ENCODE peak calls at places on chromosomes 4 and X, in nine cellular contexts. K, L, S, Z, O, V, P, U and B are unnamed samples. For H3K9me3, the result is how much of the 10 kb centered on the place peaks cover.

GRCh38 chr4:48570646-48571220 is 80.7 kb downstream of the ZAR1 start:
- DNase-seq in V (no peak), K (no peak), U (no peak), P (peak), S (peak), L (no peak), O (no peak), Z (no peak), B (no peak)

GRCh38 chr4:27714073-27714472 is 853.4 kb downstream of the STIM2 start:
- DNase-seq in Z (no peak), U (no peak), V (no peak), P (no peak), L (no peak), S (peak), O (no peak), K (no peak), B (no peak)

GRCh38 chr4:124427095-124427767 is 285.3 kb downstream of the ANKRD50 start:
- DNase-seq in L (no peak), S (no peak), O (no peak), U (no peak), K (no peak), V (no peak), Z (no peak), P (no peak), B (no peak)

GRCh38 chr4:40908297-40908696 is 158.5 kb downstream of the NSUN7 start:
- DNase-seq in L (no peak), S (no peak), V (no peak), Z (no peak), O (peak), P (no peak), K (no peak), U (no peak), B (peak)

GRCh38 chr4:27055226-27055760 is 194.7 kb downstream of the STIM2 start:
- DNase-seq in V (no peak), S (no peak), Z (no peak), U (no peak), K (no peak), L (no peak), O (no peak), P (no peak), B (no peak)

GRCh38 chr4:36385951-36386561 is 104.6 kb downstream of the DTHD1 start:
- DNase-seq in V (no peak), O (no peak), L (no peak), P (no peak), S (no peak), U (no peak), K (peak), Z (no peak), B (no peak)

GRCh38 chr4:133484287-133484686 is 335.2 kb downstream of the PCDH10 start:
- DNase-seq in U (no peak), Z (no peak), K (no peak), P (no peak), S (no peak), L (no peak), V (no peak), O (no peak), B (no peak)

GRCh38 chrX:1020634-1021166 is 191.7 kb downstream of the CRLF2 start:
- DNase-seq in Z (no peak), K (no peak), U (no peak), P (no peak), S (no peak), V (no peak), O (no peak), L (no peak), B (no peak)

GRCh38 chr4:185463541-185463940 is 8.0 kb downstream of the CCDC110 start:
- DNase-seq in L (no peak), P (no peak), S (no peak), O (no peak), U (no peak), Z (no peak), V (no peak), K (no peak), B (no peak)
- H3K9me3 ChIP-seq in L (under half), P (under half), S (under half), O (under half), U (under half), Z (under half), V (under half), K (under half), B (under half)

DNA sequence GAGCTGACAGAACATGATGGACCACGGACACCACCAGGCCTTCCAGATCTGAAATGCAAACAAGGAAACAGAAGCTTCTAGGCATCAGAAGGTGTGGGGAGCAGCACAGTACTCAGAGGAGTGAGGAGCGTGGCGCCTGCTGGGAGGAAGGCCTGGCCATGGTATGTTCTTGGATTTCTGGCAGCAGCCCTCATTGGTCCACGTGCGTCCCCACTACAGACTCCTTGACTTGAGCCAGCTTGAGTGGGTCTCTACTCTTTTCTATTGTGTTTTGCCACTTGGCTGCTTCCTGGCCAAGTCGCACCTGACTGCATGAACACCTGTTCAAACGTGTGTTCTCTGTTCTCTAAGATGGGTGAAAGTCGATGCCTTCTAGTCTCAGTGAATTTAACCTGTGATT is 18.0 kb downstream of the ZNF275 start:
- DNase-seq in Z (no peak), L (no peak), P (no peak), V (no peak), U (no peak), S (no peak), K (no peak), O (no peak), B (no peak)
- H3K9me3 ChIP-seq in Z (under half), L (under half), P (under half), V (under half), U (under half), S (under half), K (under half), O (under half), B (under half)

GRCh38 chr4:101068115-101068514 is 279.2 kb downstream of the PPP3CA start:
- DNase-seq in Z (no peak), O (no peak), L (no peak), K (no peak), U (no peak), S (no peak), V (no peak), P (no peak), B (no peak)
- H3K9me3 ChIP-seq in Z (under half), O (under half), L (under half), K (under half), U (under half), S (under half), V (under half), P (under half), B (under half)

GRCh38 chr4:604131-604530 is 21.2 kb upstream of the PDE6B start:
- DNase-seq in U (no peak), P (no peak), L (no peak), K (no peak), O (no peak), S (no peak), Z (no peak), V (no peak), B (no peak)
- H3K9me3 ChIP-seq in U (under half), P (under half), L (under half), K (under half), O (under half), S (under half), Z (under half), V (under half), B (under half)

DNA sequence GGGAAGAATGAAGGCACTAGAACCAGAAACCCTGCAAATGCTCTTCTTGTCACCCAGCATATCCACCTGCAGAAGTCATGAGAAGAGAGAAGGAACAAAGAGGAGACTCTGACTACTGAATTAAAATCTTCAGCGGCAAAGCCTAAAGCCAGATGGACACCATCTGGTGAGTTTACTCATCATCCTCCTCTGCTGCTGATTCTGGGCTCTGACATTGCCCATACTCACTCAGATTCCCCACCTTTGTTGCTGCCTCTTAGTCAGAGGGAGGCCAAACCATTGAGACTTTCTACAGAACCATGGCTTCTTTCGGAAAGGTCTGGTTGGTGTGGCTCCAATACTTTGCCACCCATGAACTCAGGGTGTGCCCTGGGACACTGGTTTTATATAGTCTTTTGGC is 181.7 kb downstream of the AR start:
- DNase-seq in K (no peak), Z (no peak), L (no peak), U (no peak), V (no peak), O (no peak), P (no peak), S (no peak), B (no peak)
- H3K9me3 ChIP-seq in K (under half), Z (under half), L (under half), U (under half), V (under half), O (under half), P (under half), S (under half), B (under half)